ENCODE peak calls at places on chromosomes 6 and 20, in ten cellular contexts. One of them, this sample, is unnamed.
A peak's percentile ranks its signal among the peaks of the same experiment; 100 is the strongest.

GRCh38 chr6:164184410-164184809 is 769.9 kb downstream of the QKI start:
- DNase-seq in esophagus muscularis mucosa: peak; percentile 77
- DNase-seq in sigmoid colon: no peak
- DNase-seq in tibial nerve: no peak
- DNase-seq in ovary: no peak
- DNase-seq in SK-N-SH: no peak
- DNase-seq in H1: no peak
- DNase-seq in stomach: no peak
- DNase-seq in upper lobe of left lung: no peak
- DNase-seq in transverse colon: no peak
- DNase-seq in this sample: no peak

GRCh38 chr6:137820425-137820824 is 46.6 kb upstream of the TNFAIP3 start:
- DNase-seq in stomach: no peak
- DNase-seq in ovary: no peak
- DNase-seq in tibial nerve: no peak
- DNase-seq in upper lobe of left lung: no peak
- DNase-seq in transverse colon: no peak
- DNase-seq in SK-N-SH: no peak
- DNase-seq in sigmoid colon: no peak
- DNase-seq in H1: no peak
- DNase-seq in esophagus muscularis mucosa: no peak
- DNase-seq in this sample: no peak

GRCh38 chr20:8777866-8778265 is 291.0 kb upstream of the PLCB4 start:
- DNase-seq in H1: no peak
- DNase-seq in transverse colon: no peak
- DNase-seq in upper lobe of left lung: no peak
- DNase-seq in SK-N-SH: no peak
- DNase-seq in ovary: no peak
- DNase-seq in sigmoid colon: no peak
- DNase-seq in stomach: no peak
- DNase-seq in tibial nerve: no peak
- DNase-seq in esophagus muscularis mucosa: no peak
- DNase-seq in this sample: no peak

GRCh38 chr6:170111816-170112582 is 178.9 kb downstream of the DLL1 start:
- DNase-seq in stomach: peak; percentile 10
- DNase-seq in tibial nerve: no peak
- DNase-seq in H1: peak; percentile 29
- DNase-seq in transverse colon: no peak
- DNase-seq in ovary: peak; percentile 5
- DNase-seq in SK-N-SH: peak; percentile 9
- DNase-seq in upper lobe of left lung: peak; percentile 8
- DNase-seq in sigmoid colon: peak; percentile 49
- DNase-seq in esophagus muscularis mucosa: no peak
- DNase-seq in this sample: no peak

GRCh38 chr6:134937426-134937825 is 12.5 kb downstream of the ALDH8A1 start:
- DNase-seq in esophagus muscularis mucosa: peak; percentile 84
- DNase-seq in ovary: no peak
- DNase-seq in tibial nerve: no peak
- DNase-seq in SK-N-SH: no peak
- DNase-seq in H1: no peak
- DNase-seq in transverse colon: no peak
- DNase-seq in sigmoid colon: no peak
- DNase-seq in upper lobe of left lung: no peak
- DNase-seq in stomach: no peak
- DNase-seq in this sample: no peak

GRCh38 chr6:125804264-125804663 is 13.5 kb downstream of the NCOA7 start:
- DNase-seq in stomach: no peak
- DNase-seq in transverse colon: no peak
- DNase-seq in H1: no peak
- DNase-seq in upper lobe of left lung: no peak
- DNase-seq in sigmoid colon: no peak
- DNase-seq in SK-N-SH: no peak
- DNase-seq in esophagus muscularis mucosa: no peak
- DNase-seq in tibial nerve: no peak
- DNase-seq in ovary: no peak
- DNase-seq in this sample: no peak

GRCh38 chr6:133778414-133778813 is 110.5 kb upstream of the TCF21 start:
- DNase-seq in upper lobe of left lung: no peak
- DNase-seq in transverse colon: no peak
- DNase-seq in H1: no peak
- DNase-seq in tibial nerve: peak; percentile 40
- DNase-seq in SK-N-SH: no peak
- DNase-seq in sigmoid colon: no peak
- DNase-seq in ovary: peak; percentile 42
- DNase-seq in stomach: no peak
- DNase-seq in esophagus muscularis mucosa: no peak
- DNase-seq in this sample: peak; percentile 52

GRCh38 chr6:28142446-28142845 is 763 bp downstream of the ZKSCAN8 start:
- DNase-seq in esophagus muscularis mucosa: no peak
- DNase-seq in SK-N-SH: no peak
- DNase-seq in sigmoid colon: no peak
- DNase-seq in H1: no peak
- DNase-seq in transverse colon: no peak
- DNase-seq in stomach: no peak
- DNase-seq in tibial nerve: no peak
- DNase-seq in upper lobe of left lung: no peak
- DNase-seq in ovary: no peak
- DNase-seq in this sample: no peak

GRCh38 chr6:29627762-29628418 is 5.1 kb downstream of the GABBR1 start:
- DNase-seq in ovary: peak; percentile 87
- DNase-seq in esophagus muscularis mucosa: no peak
- DNase-seq in transverse colon: peak; percentile 66
- DNase-seq in H1: peak; percentile 85
- DNase-seq in sigmoid colon: peak; percentile 94
- DNase-seq in tibial nerve: peak; percentile 60
- DNase-seq in upper lobe of left lung: peak; percentile 58
- DNase-seq in stomach: peak; percentile 52
- DNase-seq in SK-N-SH: peak; percentile 94
- DNase-seq in this sample: peak; percentile 57

GRCh38 chr20:47784599-47785320 is 521 bp downstream of the SULF2 start:
- DNase-seq in esophagus muscularis mucosa: no peak
- DNase-seq in H1: peak; percentile 72
- DNase-seq in transverse colon: peak; percentile 27
- DNase-seq in SK-N-SH: peak; percentile 67
- DNase-seq in sigmoid colon: no peak
- DNase-seq in tibial nerve: peak; percentile 22
- DNase-seq in upper lobe of left lung: no peak
- DNase-seq in ovary: peak; percentile 49
- DNase-seq in stomach: no peak
- DNase-seq in this sample: peak; percentile 74

GRCh38 chr6:170030284-170031095 is 260.4 kb downstream of the DLL1 start:
- DNase-seq in esophagus muscularis mucosa: no peak
- DNase-seq in ovary: no peak
- DNase-seq in H1: no peak
- DNase-seq in tibial nerve: no peak
- DNase-seq in stomach: peak; percentile 22
- DNase-seq in SK-N-SH: peak; percentile 46
- DNase-seq in transverse colon: no peak
- DNase-seq in sigmoid colon: peak; percentile 20
- DNase-seq in upper lobe of left lung: peak; percentile 15
- DNase-seq in this sample: no peak

GRCh38 chr6:37489697-37490336 is 9.9 kb downstream of the CCDC167 start:
- DNase-seq in tibial nerve: no peak
- DNase-seq in esophagus muscularis mucosa: no peak
- DNase-seq in transverse colon: no peak
- DNase-seq in SK-N-SH: peak; percentile 68
- DNase-seq in upper lobe of left lung: no peak
- DNase-seq in sigmoid colon: peak; percentile 61
- DNase-seq in ovary: no peak
- DNase-seq in stomach: no peak
- DNase-seq in H1: no peak
- DNase-seq in this sample: no peak
- TF ChIP-seq EP300 in tibial nerve: no peak
- TF ChIP-seq EP300 in esophagus muscularis mucosa: no peak
- TF ChIP-seq EP300 in transverse colon: no peak
- TF ChIP-seq EP300 in SK-N-SH: peak; percentile 12
- TF ChIP-seq EP300 in upper lobe of left lung: no peak
- TF ChIP-seq EP300 in sigmoid colon: no peak
- TF ChIP-seq EP300 in ovary: no peak
- TF ChIP-seq EP300 in stomach: no peak
- TF ChIP-seq EP300 in H1: no peak
- TF ChIP-seq EP300 in this sample: no peak

GRCh38 chr20:23532533-23532932 is 35.8 kb downstream of the CST9L start:
- DNase-seq in H1: no peak
- DNase-seq in sigmoid colon: no peak
- DNase-seq in tibial nerve: no peak
- DNase-seq in upper lobe of left lung: no peak
- DNase-seq in transverse colon: no peak
- DNase-seq in SK-N-SH: no peak
- DNase-seq in esophagus muscularis mucosa: no peak
- DNase-seq in ovary: no peak
- DNase-seq in stomach: no peak
- DNase-seq in this sample: no peak
- TF ChIP-seq EP300 in H1: no peak
- TF ChIP-seq EP300 in sigmoid colon: no peak
- TF ChIP-seq EP300 in tibial nerve: no peak
- TF ChIP-seq EP300 in upper lobe of left lung: no peak
- TF ChIP-seq EP300 in transverse colon: no peak
- TF ChIP-seq EP300 in SK-N-SH: no peak
- TF ChIP-seq EP300 in esophagus muscularis mucosa: no peak
- TF ChIP-seq EP300 in ovary: no peak
- TF ChIP-seq EP300 in stomach: no peak
- TF ChIP-seq EP300 in this sample: no peak

GRCh38 chr6:160051390-160051789 is 70.2 kb upstream of the SLC22A1 start:
- DNase-seq in transverse colon: no peak
- DNase-seq in esophagus muscularis mucosa: no peak
- DNase-seq in H1: no peak
- DNase-seq in ovary: no peak
- DNase-seq in stomach: no peak
- DNase-seq in upper lobe of left lung: no peak
- DNase-seq in SK-N-SH: no peak
- DNase-seq in tibial nerve: no peak
- DNase-seq in sigmoid colon: no peak
- DNase-seq in this sample: no peak

GRCh38 chr6:160049346-160049745 is 72.3 kb upstream of the SLC22A1 start:
- DNase-seq in esophagus muscularis mucosa: no peak
- DNase-seq in transverse colon: no peak
- DNase-seq in sigmoid colon: no peak
- DNase-seq in tibial nerve: no peak
- DNase-seq in upper lobe of left lung: no peak
- DNase-seq in stomach: no peak
- DNase-seq in SK-N-SH: no peak
- DNase-seq in H1: no peak
- DNase-seq in ovary: no peak
- DNase-seq in this sample: no peak

GRCh38 chr6:160048471-160048870 is 73.1 kb upstream of the SLC22A1 start:
- DNase-seq in sigmoid colon: no peak
- DNase-seq in upper lobe of left lung: no peak
- DNase-seq in esophagus muscularis mucosa: no peak
- DNase-seq in stomach: no peak
- DNase-seq in H1: no peak
- DNase-seq in SK-N-SH: no peak
- DNase-seq in transverse colon: no peak
- DNase-seq in tibial nerve: no peak
- DNase-seq in ovary: no peak
- DNase-seq in this sample: no peak

GRCh38 chr6:160054271-160054670 is 67.3 kb upstream of the SLC22A1 start:
- DNase-seq in stomach: no peak
- DNase-seq in esophagus muscularis mucosa: no peak
- DNase-seq in SK-N-SH: no peak
- DNase-seq in tibial nerve: no peak
- DNase-seq in transverse colon: no peak
- DNase-seq in sigmoid colon: no peak
- DNase-seq in H1: no peak
- DNase-seq in ovary: no peak
- DNase-seq in upper lobe of left lung: no peak
- DNase-seq in this sample: no peak

DNA sequence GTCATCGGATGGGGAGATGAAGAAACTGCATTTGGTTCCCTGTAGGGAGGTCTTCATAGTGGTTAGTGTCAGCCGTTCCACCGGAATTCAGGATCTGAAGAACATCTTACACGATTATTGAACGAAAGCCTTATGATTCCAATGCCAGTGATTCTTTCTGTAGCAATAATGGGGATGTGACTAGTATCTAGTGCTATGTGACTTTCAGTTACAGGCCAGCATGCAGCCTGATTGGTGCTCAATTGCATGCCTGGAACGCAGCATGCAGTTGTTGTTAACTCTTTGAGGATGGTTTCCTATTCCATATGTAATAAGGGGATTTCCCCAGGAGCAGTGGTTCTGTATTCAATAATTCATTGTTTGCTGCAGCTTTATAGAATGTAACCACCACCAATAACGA is 71.6 kb upstream of the SLC22A1 start:
- DNase-seq in upper lobe of left lung: no peak
- DNase-seq in esophagus muscularis mucosa: no peak
- DNase-seq in transverse colon: no peak
- DNase-seq in H1: no peak
- DNase-seq in ovary: no peak
- DNase-seq in SK-N-SH: no peak
- DNase-seq in stomach: no peak
- DNase-seq in tibial nerve: no peak
- DNase-seq in sigmoid colon: no peak
- DNase-seq in this sample: no peak
- TF ChIP-seq EP300 in upper lobe of left lung: no peak
- TF ChIP-seq EP300 in esophagus muscularis mucosa: no peak
- TF ChIP-seq EP300 in transverse colon: no peak
- TF ChIP-seq EP300 in H1: no peak
- TF ChIP-seq EP300 in ovary: no peak
- TF ChIP-seq EP300 in SK-N-SH: no peak
- TF ChIP-seq EP300 in stomach: no peak
- TF ChIP-seq EP300 in tibial nerve: no peak
- TF ChIP-seq EP300 in sigmoid colon: no peak
- TF ChIP-seq EP300 in this sample: no peak

GRCh38 chr20:63320041-63320511 is 27.1 kb downstream of the COL20A1 start:
- DNase-seq in ovary: no peak
- DNase-seq in esophagus muscularis mucosa: no peak
- DNase-seq in H1: no peak
- DNase-seq in stomach: no peak
- DNase-seq in sigmoid colon: peak; percentile 46
- DNase-seq in SK-N-SH: no peak
- DNase-seq in upper lobe of left lung: no peak
- DNase-seq in transverse colon: no peak
- DNase-seq in tibial nerve: no peak
- DNase-seq in this sample: no peak
- TF ChIP-seq EP300 in ovary: no peak
- TF ChIP-seq EP300 in esophagus muscularis mucosa: no peak
- TF ChIP-seq EP300 in H1: no peak
- TF ChIP-seq EP300 in stomach: no peak
- TF ChIP-seq EP300 in sigmoid colon: no peak
- TF ChIP-seq EP300 in SK-N-SH: no peak
- TF ChIP-seq EP300 in upper lobe of left lung: no peak
- TF ChIP-seq EP300 in transverse colon: no peak
- TF ChIP-seq EP300 in tibial nerve: no peak
- TF ChIP-seq EP300 in this sample: no peak

DNA sequence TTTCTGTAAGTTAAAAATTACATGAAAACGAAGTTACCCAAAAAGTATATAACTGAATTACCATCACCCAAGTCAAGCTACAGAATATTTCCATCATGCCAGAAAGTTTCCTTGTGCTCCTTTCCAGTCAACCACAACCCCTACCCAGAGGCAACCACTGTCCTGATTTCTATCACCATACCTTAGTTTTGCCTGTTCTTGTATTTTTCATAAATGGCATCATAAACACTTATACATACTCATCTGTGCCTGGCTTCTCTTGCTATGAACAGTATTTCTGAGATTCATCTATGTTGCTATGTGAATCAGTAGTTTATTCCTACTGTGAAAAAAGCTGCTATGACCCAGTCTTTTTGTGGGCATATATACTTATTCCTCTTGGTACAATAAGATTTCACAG is 7.4 kb downstream of the FKBP5 start:
- DNase-seq in stomach: no peak
- DNase-seq in ovary: no peak
- DNase-seq in H1: no peak
- DNase-seq in upper lobe of left lung: no peak
- DNase-seq in SK-N-SH: no peak
- DNase-seq in esophagus muscularis mucosa: no peak
- DNase-seq in transverse colon: no peak
- DNase-seq in sigmoid colon: no peak
- DNase-seq in tibial nerve: no peak
- DNase-seq in this sample: no peak
- TF ChIP-seq EP300 in stomach: no peak
- TF ChIP-seq EP300 in ovary: no peak
- TF ChIP-seq EP300 in H1: no peak
- TF ChIP-seq EP300 in upper lobe of left lung: no peak
- TF ChIP-seq EP300 in SK-N-SH: no peak
- TF ChIP-seq EP300 in esophagus muscularis mucosa: no peak
- TF ChIP-seq EP300 in transverse colon: no peak
- TF ChIP-seq EP300 in sigmoid colon: no peak
- TF ChIP-seq EP300 in tibial nerve: no peak
- TF ChIP-seq EP300 in this sample: no peak